ENCODE peak calls at places on chromosomes 16 and 17, in nine cellular contexts. S, Y, G, T, E, U, C, R and K are unnamed samples.

GRCh38 chr17:49344914-49345313 is 17.1 kb downstream of the ZNF652 start:
- DNase-seq in S (peak; percentile 27), Y (no peak), G (no peak), T (no peak), E (no peak), U (no peak), C (no peak), R (no peak), K (no peak)

GRCh38 chr16:14240216-14240843 is 169.2 kb downstream of the MRTFB start:
- DNase-seq in S (peak; percentile 17), Y (no peak), G (no peak), T (no peak), E (no peak), U (no peak), C (no peak), R (no peak), K (peak; percentile 6)

GRCh38 chr17:39787743-39788484 is 50.2 kb downstream of the GRB7 start:
- DNase-seq in S (peak; percentile 18), Y (no peak), G (no peak), T (no peak), E (no peak), U (no peak), C (no peak), R (no peak), K (no peak)

GRCh38 chr16:29012913-29013641 is 28.2 kb downstream of the LAT start:
- DNase-seq in S (no peak), Y (no peak), G (no peak), T (no peak), E (no peak), U (no peak), C (no peak), R (no peak), K (no peak)

GRCh38 chr16:3149630-3150345 is 15.0 kb downstream of the ZNF213 start:
- DNase-seq in S (peak; percentile 88), Y (no peak), G (no peak), T (peak; percentile 64), E (peak; percentile 69), U (peak; percentile 88), C (peak; percentile 60), R (no peak), K (peak; percentile 83)

GRCh38 chr16:69909760-69910159 is 41.4 kb upstream of the CLEC18A start:
- DNase-seq in S (no peak), Y (no peak), G (no peak), T (no peak), E (no peak), U (no peak), C (no peak), R (no peak), K (no peak)

GRCh38 chr17:78127888-78128615 is 503 bp downstream of the TMC6 start:
- DNase-seq in S (peak; percentile 61), Y (no peak), G (no peak), T (no peak), E (no peak), U (peak; percentile 76), C (peak; percentile 41), R (no peak), K (peak; percentile 46)

GRCh38 chr17:68207651-68208253 is 40.1 kb upstream of the AMZ2 start:
- DNase-seq in S (no peak), Y (no peak), G (no peak), T (no peak), E (no peak), U (no peak), C (no peak), R (no peak), K (no peak)

GRCh38 chr16:71974068-71974818 is 26.0 kb downstream of the PKD1L3 start:
- DNase-seq in S (no peak), Y (no peak), G (no peak), T (no peak), E (no peak), U (no peak), C (no peak), R (no peak), K (no peak)

GRCh38 chr16:89230210-89230609 is 12.7 kb downstream of the ZNF778 start:
- DNase-seq in S (no peak), Y (no peak), G (no peak), T (no peak), E (no peak), U (no peak), C (no peak), R (no peak), K (no peak)

GRCh38 chr16:84294196-84295142 is at the start of gene WFDC1:
- DNase-seq in S (peak; percentile 49), Y (no peak), G (no peak), T (no peak), E (no peak), U (peak; percentile 37), C (no peak), R (no peak), K (peak; percentile 43)

GRCh38 chr16:75389096-75389692 is 44.1 kb downstream of the CFDP1 start:
- DNase-seq in S (no peak), Y (no peak), G (no peak), T (no peak), E (no peak), U (no peak), C (no peak), R (no peak), K (no peak)

GRCh38 chr17:1050996-1051925 is 54.3 kb downstream of the TIMM22 start:
- DNase-seq in S (no peak), Y (no peak), G (no peak), T (no peak), E (no peak), U (no peak), C (no peak), R (no peak), K (no peak)

GRCh38 chr16:55622930-55623561 is 32.7 kb upstream of the SLC6A2 start:
- DNase-seq in S (peak; percentile 11), Y (no peak), G (no peak), T (no peak), E (no peak), U (peak; percentile 50), C (no peak), R (no peak), K (peak; percentile 79)

GRCh38 chr16:66318505-66318904 is 48.0 kb upstream of the CDH5 start:
- DNase-seq in S (no peak), Y (no peak), G (no peak), T (no peak), E (no peak), U (no peak), C (no peak), R (no peak), K (no peak)

GRCh38 chr16:13101828-13102227 is 200.4 kb downstream of the SHISA9 start:
- DNase-seq in S (no peak), Y (no peak), G (no peak), T (no peak), E (no peak), U (no peak), C (no peak), R (no peak), K (no peak)